ENCODE peak calls at places on chromosomes 5 and 9, in four cellular contexts. D is HT1080; B is stimulated activated CD8-positive, alpha-beta memory T cell treated with anti-CD3 and anti-CD28 coated beads, Interleukin-4, amount 100 ng/mL, for 48 hours; R is fibroblast of pulmonary artery. W is an unnamed sample.

GRCh38 chr9:78786794-78787193 is 489.9 kb downstream of the PSAT1 start:
- DNase-seq in D (peak; percentile 75), B (no peak), R (peak; percentile 29), W (no peak)

GRCh38 chr9:134463293-134463692 is 137.0 kb downstream of the RXRA start:
- DNase-seq in D (no peak), B (no peak), R (no peak), W (no peak)

GRCh38 chr9:115241641-115242040 is 123.7 kb upstream of the TNC start:
- DNase-seq in D (no peak), B (no peak), R (no peak), W (no peak)

GRCh38 chr9:99012957-99013512 is 69.3 kb downstream of the COL15A1 start:
- DNase-seq in D (peak; percentile 58), B (peak; percentile 22), R (no peak), W (no peak)

GRCh38 chr5:97838214-97838613 is 655.2 kb upstream of the RIOK2 start:
- DNase-seq in D (peak; percentile 96), B (no peak), R (peak; percentile 97), W (peak; percentile 58)

GRCh38 chr5:78629590-78629989 is 19.0 kb downstream of the LHFPL2 start:
- DNase-seq in D (no peak), B (no peak), R (no peak), W (no peak)

GRCh38 chr9:75181748-75182147 is 93.4 kb downstream of the OSTF1 start:
- DNase-seq in D (peak; percentile 47), B (no peak), R (peak; percentile 46), W (no peak)

GRCh38 chr9:125415583-125416443 is 154.2 kb downstream of the GAPVD1 start:
- DNase-seq in D (no peak), B (no peak), R (no peak), W (no peak)

GRCh38 chr5:119360905-119361605 is 5.2 kb downstream of the TNFAIP8 start:
- DNase-seq in D (no peak), B (no peak), R (peak; percentile 58), W (no peak)

GRCh38 chr5:167064199-167064811 is 1227.1 kb upstream of the WWC1 start:
- DNase-seq in D (no peak), B (no peak), R (no peak), W (peak; percentile 33)

GRCh38 chr5:172855597-172856292 is 21.7 kb downstream of the ERGIC1 start:
- DNase-seq in D (no peak), B (no peak), R (no peak), W (no peak)

GRCh38 chr9:34375901-34376595 is 650 bp downstream of the MYORG start:
- DNase-seq in D (peak; percentile 60), B (peak; percentile 62), R (peak; percentile 18), W (peak; percentile 54)

GRCh38 chr9:74496819-74497749 is at the start of gene RORB:
- DNase-seq in D (peak; percentile 17), B (peak; percentile 55), R (peak; percentile 38), W (peak; percentile 92)

GRCh38 chr5:131959136-131959535 is 13.7 kb upstream of the MEIKIN start:
- DNase-seq in D (no peak), B (no peak), R (no peak), W (no peak)

GRCh38 chr5:52139888-52140580 is 647.7 kb upstream of the ITGA1 start:
- DNase-seq in D (no peak), B (no peak), R (no peak), W (no peak)

GRCh38 chr5:160438316-160439204 is 16.9 kb downstream of the PTTG1 start:
- DNase-seq in D (peak; percentile 62), B (peak; percentile 68), R (peak; percentile 80), W (peak; percentile 92)

GRCh38 chr5:103450333-103451061 is 112.1 kb downstream of the NUDT12 start:
- DNase-seq in D (peak; percentile 87), B (no peak), R (peak; percentile 82), W (no peak)